ENCODE peak calls at places on chromosomes 16 and 17, in five cellular contexts. L is RCC 7860; X is NCI-H1694 treated with DMSO at 0.1 percent for 48 hours; Q is stimulated activated CD4-positive, alpha-beta T cell treated with anti-CD3 and anti-CD28 coated beads, Interleukin-1b, Interleukin-23, amount 100 ng/mL, for 24 hours; W is stimulated activated CD8-positive, alpha-beta memory T cell treated with anti-CD3 and anti-CD28 coated beads, Interleukin-4, amount 100 ng/mL, for 4 hours. J is an unnamed sample.
A peak's percentile ranks its signal among the peaks of the same experiment; 100 is the strongest.

GRCh38 chr16:1481906-1482835 is 6.6 kb downstream of the PTX4 start:
- DNase-seq in L (peak; percentile 73), X (no peak), Q (no peak), W (no peak), J (no peak)

GRCh38 chr17:48541036-48541573 is 3.8 kb downstream of the HOXB2 start:
- DNase-seq in L (no peak), X (no peak), Q (no peak), W (no peak), J (no peak)

GRCh38 chr16:9302102-9302501 is 210.7 kb downstream of the HAPSTR1 start:
- DNase-seq in L (no peak), X (no peak), Q (no peak), W (no peak), J (no peak)

GRCh38 chr16:58478427-58478826 is 21.5 kb upstream of the NDRG4 start:
- DNase-seq in L (no peak), X (no peak), Q (no peak), W (no peak), J (no peak)

GRCh38 chr17:4204676-4205075 is 59.1 kb downstream of the ANKFY1 start:
- DNase-seq in L (no peak), X (no peak), Q (no peak), W (no peak), J (no peak)

GRCh38 chr16:11743308-11744074 is 834 bp upstream of the TXNDC11 start:
- DNase-seq in L (no peak), X (peak; percentile 10), Q (peak; percentile 18), W (no peak), J (no peak)

GRCh38 chr17:8755590-8756255 is 2.6 kb downstream of the SPDYE4 start:
- DNase-seq in L (no peak), X (no peak), Q (no peak), W (no peak), J (no peak)

GRCh38 chr16:88442811-88443576 is 10.1 kb upstream of the ZFPM1 start:
- DNase-seq in L (peak; percentile 50), X (no peak), Q (peak; percentile 70), W (peak; percentile 57), J (no peak)

GRCh38 chr16:79599256-79599836 is 1.2 kb downstream of the MAF start:
- DNase-seq in L (no peak), X (no peak), Q (no peak), W (no peak), J (no peak)

GRCh38 chr17:34024303-34025178 is 230.5 kb upstream of the CCL2 start:
- DNase-seq in L (no peak), X (no peak), Q (no peak), W (no peak), J (no peak)

GRCh38 chr16:66844009-66844341 is 239 bp upstream of the CA7 start:
- DNase-seq in L (no peak), X (no peak), Q (no peak), W (no peak), J (no peak)

GRCh38 chr17:43723697-43724359 is 34.8 kb downstream of the SOST start:
- DNase-seq in L (peak; percentile 94), X (no peak), Q (no peak), W (no peak), J (no peak)

GRCh38 chr17:50191070-50192045 is 10.1 kb downstream of the COL1A1 start:
- DNase-seq in L (no peak), X (no peak), Q (no peak), W (no peak), J (no peak)

GRCh38 chr16:84643180-84643583 is 5.1 kb upstream of the KLHL36 start:
- DNase-seq in L (peak; percentile 87), X (peak; percentile 88), Q (no peak), W (no peak), J (no peak)

GRCh38 chr16:3579776-3580175 is 2.6 kb upstream of the NLRC3 start:
- DNase-seq in L (no peak), X (no peak), Q (no peak), W (no peak), J (no peak)